ENCODE peak calls at places on chromosomes 11 and 22, in nine cellular contexts. H, R, B, Q, G, W, I, Y and E are unnamed samples.

GRCh38 chr11:65501530-65502273 is 2.9 kb downstream of the MALAT1 start:
- DNase-seq in H (no peak), R (no peak), B (no peak), Q (peak), G (no peak), W (no peak), I (no peak), Y (peak), E (peak)

GRCh38 chr11:74680035-74680671 is 51.1 kb downstream of the CHRDL2 start:
- DNase-seq in H (no peak), R (no peak), B (no peak), Q (no peak), G (no peak), W (no peak), I (no peak), Y (no peak), E (no peak)

GRCh38 chr22:49586873-49587272 is 240.8 kb downstream of the BRD1 start:
- DNase-seq in H (no peak), R (no peak), B (no peak), Q (no peak), G (no peak), W (no peak), I (no peak), Y (no peak), E (no peak)

GRCh38 chr11:28756977-28757376 is 648.8 kb downstream of the METTL15 start:
- DNase-seq in H (peak), R (peak), B (no peak), Q (peak), G (no peak), W (no peak), I (no peak), Y (no peak), E (no peak)

GRCh38 chr11:119218141-119218878 is 12.2 kb downstream of the CBL start:
- DNase-seq in H (peak), R (peak), B (no peak), Q (peak), G (no peak), W (peak), I (no peak), Y (no peak), E (peak)

GRCh38 chr22:21652010-21652546 is 10.0 kb downstream of the SDF2L1 start:
- DNase-seq in H (peak), R (peak), B (peak), Q (peak), G (peak), W (peak), I (peak), Y (peak), E (peak)

GRCh38 chr11:128714881-128715280 is 21.0 kb downstream of the FLI1 start:
- DNase-seq in H (peak), R (peak), B (no peak), Q (peak), G (no peak), W (peak), I (no peak), Y (no peak), E (peak)

GRCh38 chr11:111691731-111692130 is 74.5 kb downstream of the PPP2R1B start:
- DNase-seq in H (no peak), R (no peak), B (no peak), Q (no peak), G (no peak), W (no peak), I (no peak), Y (no peak), E (no peak)

GRCh38 chr11:77401486-77402217 is 72.2 kb downstream of the PAK1 start:
- DNase-seq in H (no peak), R (peak), B (no peak), Q (no peak), G (no peak), W (no peak), I (no peak), Y (peak), E (no peak)

GRCh38 chr11:80815752-80816453 is 1375.1 kb upstream of the TENM4 start:
- DNase-seq in H (no peak), R (peak), B (no peak), Q (no peak), G (no peak), W (no peak), I (no peak), Y (no peak), E (no peak)

GRCh38 chr11:2725367-2726300 is 25.8 kb upstream of the KCNQ1OT1 start:
- DNase-seq in H (no peak), R (no peak), B (no peak), Q (peak), G (no peak), W (peak), I (no peak), Y (no peak), E (no peak)

GRCh38 chr22:43001271-43002197 is 13.4 kb downstream of the PACSIN2 start:
- DNase-seq in H (no peak), R (no peak), B (no peak), Q (peak), G (no peak), W (no peak), I (no peak), Y (no peak), E (no peak)

GRCh38 chr11:25775608-25776007 is 556.3 kb upstream of the ANO3 start:
- DNase-seq in H (no peak), R (peak), B (no peak), Q (no peak), G (no peak), W (no peak), I (no peak), Y (no peak), E (no peak)

GRCh38 chr11:134155456-134155855 is 68.3 kb downstream of the NCAPD3 start:
- DNase-seq in H (no peak), R (no peak), B (no peak), Q (no peak), G (no peak), W (no peak), I (no peak), Y (no peak), E (no peak)

GRCh38 chr11:27497284-27497866 is 9.2 kb downstream of the LIN7C start:
- DNase-seq in H (no peak), R (peak), B (no peak), Q (peak), G (no peak), W (no peak), I (no peak), Y (peak), E (no peak)

GRCh38 chr11:63847363-63847762 is 8.5 kb downstream of the MARK2 start:
- DNase-seq in H (no peak), R (peak), B (no peak), Q (no peak), G (no peak), W (no peak), I (no peak), Y (peak), E (no peak)

GRCh38 chr11:68076371-68077042 is 37.7 kb downstream of the TCIRG1 start:
- DNase-seq in H (no peak), R (no peak), B (no peak), Q (no peak), G (no peak), W (no peak), I (no peak), Y (no peak), E (no peak)

GRCh38 chr11:13205446-13205845 is 72.1 kb upstream of the BMAL1 start:
- DNase-seq in H (no peak), R (no peak), B (no peak), Q (no peak), G (no peak), W (no peak), I (no peak), Y (no peak), E (no peak)

GRCh38 chr11:103608566-103608965 is 427.9 kb upstream of the DDI1 start:
- DNase-seq in H (no peak), R (peak), B (no peak), Q (peak), G (no peak), W (no peak), I (no peak), Y (no peak), E (no peak)

GRCh38 chr11:61917357-61918109 is at the start of gene RAB3IL1:
- DNase-seq in H (no peak), R (no peak), B (peak), Q (peak), G (no peak), W (no peak), I (peak), Y (no peak), E (peak)

GRCh38 chr22:41286639-41287091 is 678 bp upstream of the RANGAP1 start:
- DNase-seq in H (no peak), R (no peak), B (no peak), Q (peak), G (peak), W (no peak), I (peak), Y (peak), E (no peak)

GRCh38 chr11:129247129-129247528 is 55.0 kb upstream of the ARHGAP32 start:
- DNase-seq in H (peak), R (peak), B (no peak), Q (peak), G (no peak), W (no peak), I (no peak), Y (no peak), E (no peak)